ENCODE peak calls at places on chromosome 17, in ten cellular contexts. L, N, H, Y, J, X, C, R, S and Q are unnamed samples.

GRCh38 chr17:45338023-45338781 is 21.4 kb upstream of the MAP3K14 start:
- DNase-seq in L (no peak), N (no peak), H (no peak), Y (peak), J (no peak), X (no peak), C (no peak), R (no peak), S (no peak), Q (no peak)

GRCh38 chr17:80813318-80813717 is 178.3 kb upstream of the CHMP6 start:
- DNase-seq in L (no peak), N (no peak), H (no peak), Y (no peak), J (no peak), X (no peak), C (no peak), R (no peak), S (no peak), Q (no peak)

GRCh38 chr17:35630530-35631148 is 43.5 kb downstream of the AP2B1 start:
- DNase-seq in L (peak), N (no peak), H (peak), Y (no peak), J (no peak), X (no peak), C (no peak), R (peak), S (no peak), Q (peak)

GRCh38 chr17:41420134-41420533 is 4.3 kb downstream of the KRT37 start:
- DNase-seq in L (no peak), N (no peak), H (peak), Y (no peak), J (no peak), X (no peak), C (no peak), R (no peak), S (no peak), Q (no peak)

GRCh38 chr17:1779571-1780074 is 17.8 kb downstream of the SERPINF1 start:
- DNase-seq in L (no peak), N (no peak), H (peak), Y (peak), J (no peak), X (no peak), C (no peak), R (peak), S (no peak), Q (no peak)

GRCh38 chr17:19508327-19508867 is 25.3 kb upstream of the SLC47A1 start:
- DNase-seq in L (peak), N (peak), H (no peak), Y (peak), J (peak), X (no peak), C (no peak), R (no peak), S (peak), Q (no peak)

GRCh38 chr17:2610195-2610594 is 16.7 kb downstream of the PAFAH1B1 start:
- DNase-seq in L (no peak), N (no peak), H (no peak), Y (no peak), J (no peak), X (no peak), C (no peak), R (no peak), S (no peak), Q (no peak)

GRCh38 chr17:64707077-64707591 is 45.0 kb upstream of the SMURF2 start:
- DNase-seq in L (peak), N (peak), H (peak), Y (peak), J (no peak), X (no peak), C (no peak), R (peak), S (no peak), Q (peak)

GRCh38 chr17:79952265-79952877 is 83.3 kb downstream of the TBC1D16 start:
- DNase-seq in L (no peak), N (no peak), H (no peak), Y (peak), J (no peak), X (no peak), C (no peak), R (no peak), S (no peak), Q (no peak)

GRCh38 chr17:57662644-57663308 is 82.3 kb downstream of the CCDC182 start:
- DNase-seq in L (peak), N (peak), H (peak), Y (peak), J (peak), X (no peak), C (peak), R (peak), S (no peak), Q (peak)

GRCh38 chr17:42554250-42555121 is 1.8 kb downstream of the HSD17B1 start:
- DNase-seq in L (peak), N (peak), H (peak), Y (peak), J (peak), X (no peak), C (peak), R (peak), S (peak), Q (no peak)

GRCh38 chr17:10197362-10197720 is 1.1 kb downstream of the GAS7 start:
- DNase-seq in L (no peak), N (no peak), H (peak), Y (no peak), J (no peak), X (no peak), C (no peak), R (no peak), S (no peak), Q (no peak)

GRCh38 chr17:10197721-10198508 is 491 bp downstream of the GAS7 start:
- DNase-seq in L (peak), N (no peak), H (peak), Y (peak), J (no peak), X (no peak), C (no peak), R (no peak), S (no peak), Q (no peak)

GRCh38 chr17:10198509-10199249 is at the start of gene GAS7:
- DNase-seq in L (peak), N (peak), H (peak), Y (peak), J (peak), X (no peak), C (peak), R (no peak), S (no peak), Q (no peak)

GRCh38 chr17:10196384-10196783 is 2.0 kb downstream of the GAS7 start:
- DNase-seq in L (no peak), N (no peak), H (no peak), Y (no peak), J (no peak), X (no peak), C (no peak), R (no peak), S (no peak), Q (no peak)

DNA sequence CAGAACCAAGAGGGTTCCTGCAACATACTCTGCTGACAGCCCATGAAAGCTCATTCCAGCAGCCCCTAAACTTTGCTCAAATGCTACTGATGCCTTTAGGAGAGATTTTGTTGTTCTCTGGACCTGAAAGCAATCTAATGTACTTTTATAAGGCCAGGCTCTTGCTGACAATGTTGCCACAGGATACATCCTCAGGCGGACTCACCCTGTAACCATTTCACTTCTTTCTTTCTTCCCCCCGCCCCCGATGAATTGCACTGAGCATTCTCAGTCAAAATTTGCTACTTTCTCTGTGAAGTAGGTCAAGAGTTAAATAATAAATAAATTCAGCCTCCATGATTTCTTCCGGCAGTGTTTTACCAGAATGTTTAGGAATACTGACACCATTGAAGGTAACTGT is 1.5 kb downstream of the GAS7 start:
- DNase-seq in L (no peak), N (no peak), H (peak), Y (no peak), J (no peak), X (no peak), C (no peak), R (no peak), S (no peak), Q (no peak)
- H3K4me2 ChIP-seq in L (no peak), N (no peak), H (peak), Y (no peak), J (peak), X (no peak), C (no peak), R (no peak), S (no peak), Q (no peak)

GRCh38 chr17:75693500-75694481 is 26.7 kb downstream of the SAP30BP start:
- DNase-seq in L (peak), N (peak), H (peak), Y (peak), J (no peak), X (no peak), C (peak), R (peak), S (no peak), Q (peak)

GRCh38 chr17:75692976-75693375 is 25.8 kb downstream of the SAP30BP start:
- DNase-seq in L (no peak), N (no peak), H (peak), Y (no peak), J (no peak), X (no peak), C (no peak), R (no peak), S (no peak), Q (no peak)

GRCh38 chr17:75694536-75694935 is 26.7 kb upstream of the ITGB4 start:
- DNase-seq in L (no peak), N (no peak), H (peak), Y (no peak), J (no peak), X (no peak), C (no peak), R (no peak), S (no peak), Q (no peak)

GRCh38 chr17:75689441-75689873 is 22.3 kb downstream of the SAP30BP start:
- DNase-seq in L (peak), N (no peak), H (peak), Y (no peak), J (no peak), X (peak), C (no peak), R (no peak), S (peak), Q (no peak)

DNA sequence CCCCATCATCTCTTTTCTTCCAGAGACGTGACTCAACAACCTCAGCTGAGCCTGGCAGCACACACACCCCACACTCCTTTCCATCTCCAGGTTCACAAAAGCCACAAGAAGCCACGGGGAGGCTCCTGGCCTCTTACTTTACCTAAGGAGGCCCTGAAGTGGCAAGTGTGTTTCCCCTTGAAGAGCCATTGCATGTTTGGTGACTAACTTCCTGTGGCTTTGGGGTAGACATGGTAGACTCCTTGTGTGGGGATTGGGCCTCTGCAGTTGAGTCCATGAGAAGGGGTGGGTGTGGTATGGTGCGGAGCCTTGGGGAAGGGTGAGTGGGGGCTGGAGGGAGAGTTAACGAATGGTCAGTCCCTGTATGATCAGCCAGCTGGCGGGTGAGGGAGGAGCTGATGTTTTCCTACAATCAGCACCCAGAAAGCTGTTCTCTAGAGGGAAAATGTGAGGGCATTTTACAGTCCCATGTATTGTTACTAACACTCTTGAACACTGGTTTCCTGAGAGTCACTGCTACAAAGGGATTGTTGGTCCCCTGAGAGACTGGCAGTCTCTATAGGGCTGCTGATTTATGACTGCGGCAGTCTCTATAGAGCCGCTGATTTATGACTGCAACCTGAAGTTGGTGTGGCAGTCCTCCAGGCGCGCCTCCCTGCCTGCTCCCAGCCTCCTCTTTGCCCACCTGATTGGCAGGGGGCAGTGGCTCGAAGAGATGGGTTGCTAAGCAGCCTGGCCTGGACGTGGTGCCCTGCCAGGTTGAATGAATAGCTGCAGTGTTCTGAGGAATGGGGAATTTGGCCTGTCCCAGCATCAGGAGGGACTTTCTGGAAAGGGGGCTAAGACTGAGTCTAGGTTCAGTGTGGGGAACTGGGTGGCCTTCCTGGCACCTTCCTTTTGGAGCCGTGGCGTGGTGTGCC is 24.5 kb downstream of the SAP30BP start:
- DNase-seq in L (no peak), N (no peak), H (peak), Y (no peak), J (no peak), X (no peak), C (no peak), R (no peak), S (no peak), Q (no peak)
- H3K4me2 ChIP-seq in L (no peak), N (peak), H (no peak), Y (peak), J (no peak), X (no peak), C (no peak), R (no peak), S (no peak), Q (peak)

DNA sequence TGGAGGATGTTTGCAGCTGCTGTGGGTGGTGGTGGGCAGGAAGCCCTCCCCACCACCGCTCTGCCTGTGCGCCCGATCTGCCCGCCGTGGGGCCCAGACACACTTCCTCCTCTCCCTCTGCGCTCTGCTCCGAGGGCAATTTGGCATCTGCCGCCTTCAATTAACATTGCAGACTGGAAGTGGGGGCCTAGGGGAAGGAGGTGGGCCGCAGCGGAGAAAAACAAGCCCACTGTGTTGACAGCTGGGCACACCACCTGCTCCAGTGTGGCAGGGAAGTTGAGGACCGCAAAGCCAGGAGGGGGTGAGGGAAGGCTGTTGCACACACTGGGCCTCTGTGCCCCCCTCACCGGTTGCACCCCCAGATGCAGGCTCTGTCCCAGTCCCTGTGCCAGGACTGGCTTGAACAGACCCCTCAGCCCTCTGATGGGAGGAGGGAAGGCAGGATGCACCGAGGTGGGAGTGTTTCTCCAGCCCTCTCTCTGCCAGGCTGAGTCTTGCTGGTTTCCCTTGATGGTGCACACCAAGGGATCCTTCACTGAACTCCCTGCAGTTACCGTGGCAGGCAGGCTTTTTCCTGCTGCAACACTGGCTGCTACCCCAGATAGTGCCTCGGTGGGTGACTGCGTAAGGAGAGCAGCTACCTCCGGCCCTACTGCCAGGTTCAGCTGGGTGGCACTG is 72.8 kb upstream of the MED9 start:
- DNase-seq in L (no peak), N (no peak), H (no peak), Y (peak), J (no peak), X (no peak), C (no peak), R (no peak), S (peak), Q (no peak)
- H3K4me2 ChIP-seq in L (no peak), N (no peak), H (no peak), Y (no peak), J (no peak), X (no peak), C (no peak), R (no peak), S (peak), Q (no peak)

GRCh38 chr17:82866521-82867214 is 26.8 kb upstream of the ZNF750 start:
- DNase-seq in L (no peak), N (no peak), H (peak), Y (peak), J (no peak), X (no peak), C (no peak), R (peak), S (no peak), Q (no peak)

GRCh38 chr17:82863941-82864720 is 24.3 kb upstream of the ZNF750 start:
- DNase-seq in L (peak), N (no peak), H (peak), Y (peak), J (no peak), X (peak), C (no peak), R (peak), S (peak), Q (peak)

GRCh38 chr17:82864721-82865240 is 25.0 kb upstream of the ZNF750 start:
- DNase-seq in L (no peak), N (no peak), H (no peak), Y (no peak), J (no peak), X (no peak), C (no peak), R (no peak), S (peak), Q (no peak)

GRCh38 chr17:82865996-82866395 is 26.2 kb upstream of the ZNF750 start:
- DNase-seq in L (no peak), N (no peak), H (no peak), Y (no peak), J (no peak), X (no peak), C (no peak), R (no peak), S (no peak), Q (no peak)

DNA sequence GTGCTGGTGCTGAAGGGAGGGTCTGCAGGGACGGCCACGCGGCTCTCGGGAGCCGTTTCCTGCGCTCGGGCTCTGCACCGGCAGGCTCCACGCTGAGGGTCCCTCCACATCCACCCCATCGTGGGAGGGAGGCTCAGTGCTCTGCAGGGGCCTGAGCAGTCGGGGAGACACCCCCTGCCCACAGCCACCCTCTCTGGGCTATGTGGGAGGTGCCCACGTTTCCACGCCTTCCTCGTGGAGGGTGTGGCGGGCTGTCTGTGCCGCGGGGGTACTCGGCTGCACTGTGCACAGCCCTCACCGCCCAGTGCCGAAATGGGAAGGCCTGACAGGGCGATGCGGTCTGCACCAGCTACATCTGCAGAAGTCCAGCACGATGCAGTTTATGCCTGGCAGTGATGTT is 25.5 kb upstream of the ZNF750 start:
- DNase-seq in L (no peak), N (no peak), H (no peak), Y (no peak), J (no peak), X (no peak), C (no peak), R (no peak), S (no peak), Q (no peak)
- H3K4me2 ChIP-seq in L (no peak), N (no peak), H (no peak), Y (no peak), J (no peak), X (peak), C (peak), R (no peak), S (peak), Q (peak)

GRCh38 chr17:51677875-51678274 is 417.5 kb downstream of the UTP18 start:
- DNase-seq in L (no peak), N (no peak), H (no peak), Y (no peak), J (no peak), X (no peak), C (no peak), R (no peak), S (no peak), Q (no peak)
- H3K4me2 ChIP-seq in L (no peak), N (no peak), H (no peak), Y (no peak), J (no peak), X (no peak), C (no peak), R (no peak), S (no peak), Q (no peak)

GRCh38 chr17:27994586-27994985 is 47.9 kb upstream of the NLK start:
- DNase-seq in L (no peak), N (no peak), H (no peak), Y (no peak), J (no peak), X (no peak), C (no peak), R (no peak), S (no peak), Q (no peak)

GRCh38 chr17:27997522-27997921 is 45.0 kb upstream of the NLK start:
- DNase-seq in L (peak), N (no peak), H (no peak), Y (no peak), J (no peak), X (no peak), C (no peak), R (no peak), S (no peak), Q (no peak)

GRCh38 chr17:27996157-27997043 is 46.1 kb upstream of the NLK start:
- DNase-seq in L (no peak), N (no peak), H (no peak), Y (no peak), J (no peak), X (no peak), C (no peak), R (no peak), S (no peak), Q (no peak)

GRCh38 chr17:27995554-27995953 is 46.9 kb upstream of the NLK start:
- DNase-seq in L (no peak), N (no peak), H (no peak), Y (no peak), J (no peak), X (no peak), C (no peak), R (no peak), S (no peak), Q (no peak)

GRCh38 chr17:27997044-27997401 is 45.5 kb upstream of the NLK start:
- DNase-seq in L (no peak), N (no peak), H (no peak), Y (no peak), J (no peak), X (no peak), C (no peak), R (no peak), S (no peak), Q (no peak)
- H3K4me2 ChIP-seq in L (no peak), N (no peak), H (no peak), Y (no peak), J (no peak), X (no peak), C (no peak), R (no peak), S (no peak), Q (no peak)

DNA sequence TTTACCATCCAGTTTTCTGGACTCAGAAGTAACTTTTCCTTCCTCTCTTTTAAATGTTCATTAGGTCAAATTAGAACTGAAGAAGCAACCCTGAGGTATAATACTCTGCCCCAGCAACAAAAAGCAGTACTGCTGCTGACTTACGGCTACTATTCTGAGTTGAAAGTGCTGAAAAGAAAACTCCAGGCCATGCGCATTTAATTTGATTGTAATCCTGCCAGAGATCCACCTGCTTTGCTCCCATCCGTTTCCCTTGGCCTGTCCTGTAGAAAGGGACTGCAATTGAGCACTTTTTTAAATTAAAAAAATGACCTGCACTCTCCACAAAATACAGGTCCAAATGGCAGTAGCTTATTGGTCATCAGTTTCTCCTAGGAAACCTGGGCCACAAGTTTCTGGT is 61.6 kb downstream of the PITPNC1 start:
- DNase-seq in L (peak), N (no peak), H (no peak), Y (peak), J (no peak), X (no peak), C (no peak), R (no peak), S (no peak), Q (no peak)
- H3K4me2 ChIP-seq in L (no peak), N (no peak), H (no peak), Y (no peak), J (no peak), X (no peak), C (no peak), R (no peak), S (no peak), Q (no peak)